ENCODE peak calls at places on chromosomes 5 and 9, in nine cellular contexts. I is NT2/D1, Y is hepatocyte, K is adipocyte, V is psoas muscle, D is lung, N is neural progenitor cell, P is heart left ventricle, H is fibroblast of lung. A is an unnamed sample. For H3K4me1, the result is how much of the 10 kb centered on the place peaks cover.

GRCh38 chr5:885127-885442 is 7.5 kb downstream of the BRD9 start:
- DNase-seq in I (no peak), Y (no peak), K (no peak), V (no peak), D (no peak), N (no peak), P (no peak), H (no peak), A (no peak)

GRCh38 chr5:143126121-143127019 is 277.1 kb downstream of the NR3C1 start:
- DNase-seq in I (no peak), Y (no peak), K (no peak), V (no peak), D (no peak), N (no peak), P (no peak), H (peak), A (no peak)

GRCh38 chr5:180631549-180632392 is 17.6 kb downstream of the FLT4 start:
- DNase-seq in I (no peak), Y (no peak), K (no peak), V (peak), D (no peak), N (peak), P (peak), H (no peak), A (no peak)

GRCh38 chr5:163730206-163730782 is 224.9 kb downstream of the MAT2B start:
- DNase-seq in I (no peak), Y (peak), K (no peak), V (no peak), D (peak), N (no peak), P (no peak), H (no peak), A (no peak)

GRCh38 chr9:21576331-21577189 is 94.4 kb upstream of the IFNE start:
- DNase-seq in I (no peak), Y (peak), K (peak), V (no peak), D (no peak), N (peak), P (no peak), H (peak), A (no peak)

GRCh38 chr9:71604197-71605063 is 163.9 kb downstream of the CEMIP2 start:
- DNase-seq in I (peak), Y (peak), K (peak), V (peak), D (peak), N (peak), P (peak), H (peak), A (peak)

GRCh38 chr5:179055436-179055835 is 4.7 kb upstream of the ZNF354C start:
- DNase-seq in I (no peak), Y (no peak), K (no peak), V (no peak), D (no peak), N (no peak), P (no peak), H (no peak), A (no peak)

GRCh38 chr9:137298983-137299521 is 3.0 kb downstream of the NRARP start:
- DNase-seq in I (no peak), Y (no peak), K (no peak), V (no peak), D (no peak), N (peak), P (no peak), H (no peak), A (no peak)

GRCh38 chr9:129401623-129402340 is 219.1 kb downstream of the C9orf50 start:
- DNase-seq in I (no peak), Y (no peak), K (no peak), V (peak), D (no peak), N (no peak), P (peak), H (peak), A (peak)

GRCh38 chr9:129399301-129399990 is 221.4 kb upstream of the IER5L start:
- DNase-seq in I (no peak), Y (no peak), K (no peak), V (peak), D (no peak), N (no peak), P (no peak), H (no peak), A (no peak)

GRCh38 chr9:129402341-129402739 is 218.6 kb downstream of the C9orf50 start:
- DNase-seq in I (peak), Y (no peak), K (no peak), V (peak), D (no peak), N (peak), P (peak), H (no peak), A (no peak)

GRCh38 chr9:129400001-129400970 is 220.6 kb downstream of the C9orf50 start:
- DNase-seq in I (no peak), Y (no peak), K (no peak), V (peak), D (no peak), N (no peak), P (peak), H (no peak), A (no peak)

GRCh38 chr9:129400971-129401622 is 219.8 kb downstream of the C9orf50 start:
- DNase-seq in I (no peak), Y (no peak), K (no peak), V (peak), D (no peak), N (no peak), P (peak), H (no peak), A (no peak)
- H3K4me1 ChIP-seq in I (under half), Y (under half), K (under half), V (under half), D (under half), N (under half), P (under half), H (under half), A (under half)

DNA sequence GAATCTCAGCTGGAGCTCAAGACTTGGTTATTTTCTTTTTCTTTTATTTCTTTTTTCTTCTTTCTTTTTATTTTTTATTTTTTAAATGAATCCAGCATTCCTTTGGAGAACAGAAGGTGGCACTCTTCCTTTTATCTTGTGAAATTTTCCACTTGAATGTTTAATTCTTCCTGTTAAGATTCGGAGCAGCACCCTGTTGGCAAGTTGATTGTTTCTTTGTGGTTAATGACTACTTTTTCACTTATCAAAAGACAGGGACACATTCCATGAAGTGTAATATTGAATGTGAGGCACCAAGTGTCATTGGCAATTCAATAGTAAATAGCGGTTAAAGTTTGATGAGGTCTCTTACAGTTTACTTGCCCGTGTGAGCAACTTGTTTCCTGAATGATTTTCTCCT is 240.5 kb upstream of the CHD1 start:
- DNase-seq in I (peak), Y (peak), K (peak), V (no peak), D (no peak), N (peak), P (no peak), H (peak), A (no peak)
- H3K4me3 ChIP-seq in I (no peak), Y (no peak), K (no peak), V (no peak), D (no peak), N (no peak), P (no peak), H (no peak), A (no peak)

DNA sequence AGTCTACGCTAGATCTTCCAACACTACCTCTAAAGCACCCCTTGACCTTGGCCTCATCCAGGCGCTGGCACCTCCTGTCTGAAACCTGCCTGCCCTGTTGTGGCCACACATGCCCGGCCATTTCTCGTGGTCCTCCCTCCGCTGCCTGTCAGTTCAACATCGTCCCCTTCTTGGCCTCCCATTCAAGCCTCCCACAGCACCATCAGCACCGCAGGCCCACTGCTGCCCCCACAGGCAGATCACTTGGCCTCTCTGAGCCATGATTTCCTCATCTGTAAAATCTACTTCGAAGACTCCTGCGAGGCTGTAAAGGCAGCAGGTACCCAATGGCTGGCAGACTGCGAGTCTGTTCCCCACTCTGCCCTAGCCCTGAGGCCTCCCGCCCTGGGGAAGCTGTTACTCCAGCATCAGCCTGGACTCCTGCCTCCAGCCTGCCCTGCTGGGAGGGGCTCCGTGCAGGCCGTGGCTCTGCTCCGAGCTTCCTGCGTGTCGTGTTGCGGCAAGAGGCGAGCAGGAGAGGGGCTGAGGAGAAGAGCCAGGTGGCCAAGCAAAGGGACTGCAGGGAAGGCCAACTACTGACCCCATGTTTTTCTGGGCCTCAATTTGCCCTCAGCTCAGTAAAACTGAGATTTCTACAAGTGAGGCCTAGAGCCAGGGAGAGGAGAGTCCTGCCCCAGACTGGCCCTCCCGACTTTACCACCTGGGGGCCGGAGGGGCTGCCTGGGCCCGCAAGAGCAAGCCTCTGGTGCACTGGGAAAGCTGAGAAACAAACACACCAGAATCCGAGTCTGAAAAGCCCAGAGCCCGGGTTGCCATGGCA is 70.5 kb upstream of the LRRTM2 start:
- DNase-seq in I (no peak), Y (peak), K (no peak), V (no peak), D (no peak), N (peak), P (no peak), H (no peak), A (no peak)
- H3K4me1 ChIP-seq in I (under half), Y (under half), K (under half), V (under half), D (under half), N (half or more), P (under half), H (under half), A (under half)

DNA sequence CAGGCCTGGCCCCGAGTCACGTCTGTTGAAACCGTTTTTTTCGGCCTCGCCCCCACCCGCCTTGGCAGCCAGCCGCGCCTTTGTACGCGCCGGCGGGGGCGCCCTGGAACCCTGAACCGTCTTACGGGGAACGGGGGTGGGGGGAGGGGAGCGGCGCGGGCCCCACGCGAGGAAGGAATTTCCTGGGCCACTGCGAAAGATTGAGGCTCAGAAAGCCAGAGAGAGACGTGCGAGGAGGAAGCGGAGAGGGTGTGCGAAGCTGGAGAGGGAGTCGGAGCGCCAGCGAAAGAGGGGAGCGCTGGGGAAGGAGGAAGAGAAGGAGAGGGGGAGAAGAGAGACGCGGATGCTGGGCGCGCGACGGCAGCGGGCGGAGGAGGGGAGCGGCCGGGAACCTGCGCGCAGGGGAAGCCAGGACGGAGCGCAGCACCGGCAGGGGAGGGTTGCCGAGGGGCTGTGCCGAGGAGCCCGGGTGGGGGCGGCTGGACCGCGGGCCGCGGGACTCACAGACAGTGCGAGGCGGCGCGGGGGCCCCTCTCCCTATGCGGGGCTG is 4.6 kb upstream of the PRDM12 start:
- DNase-seq in I (no peak), Y (no peak), K (peak), V (no peak), D (no peak), N (peak), P (no peak), H (no peak), A (no peak)
- H3K4me3 ChIP-seq in I (peak), Y (no peak), K (no peak), V (peak), D (no peak), N (peak), P (peak), H (no peak), A (peak)

DNA sequence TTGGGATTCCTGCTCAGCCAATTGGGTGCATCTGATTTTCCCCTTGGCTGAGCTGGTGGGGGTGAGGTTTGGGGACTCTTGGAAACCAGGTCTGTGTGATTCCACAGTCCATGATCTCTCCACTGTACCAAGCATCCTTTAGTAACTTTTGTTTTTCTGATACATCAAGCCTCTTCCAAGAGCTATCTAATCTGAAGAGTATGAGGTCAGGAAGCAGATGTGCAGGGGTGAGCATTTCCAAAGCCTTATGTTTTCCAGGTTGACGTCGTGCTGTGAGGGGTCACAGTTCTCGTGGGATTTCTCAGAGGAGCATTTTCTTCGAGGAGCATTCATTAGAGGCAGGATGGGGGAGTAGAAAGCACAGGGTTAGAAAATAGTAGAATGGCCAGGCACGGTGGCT is 95.3 kb downstream of the KLF4 start:
- DNase-seq in I (no peak), Y (no peak), K (no peak), V (peak), D (no peak), N (no peak), P (no peak), H (peak), A (peak)
- H3K4me1 ChIP-seq in I (under half), Y (under half), K (under half), V (under half), D (under half), N (under half), P (under half), H (under half), A (under half)

GRCh38 chr5:126515337-126515736 is 79.7 kb downstream of the ALDH7A1 start:
- DNase-seq in I (no peak), Y (no peak), K (no peak), V (no peak), D (no peak), N (no peak), P (no peak), H (no peak), A (no peak)

GRCh38 chr5:126513703-126514102 is 81.3 kb downstream of the ALDH7A1 start:
- DNase-seq in I (no peak), Y (no peak), K (no peak), V (no peak), D (no peak), N (no peak), P (no peak), H (peak), A (no peak)

GRCh38 chr5:126516852-126517251 is 78.2 kb downstream of the ALDH7A1 start:
- DNase-seq in I (no peak), Y (no peak), K (peak), V (no peak), D (no peak), N (no peak), P (no peak), H (no peak), A (no peak)

GRCh38 chr5:126514159-126515141 is 80.6 kb downstream of the ALDH7A1 start:
- DNase-seq in I (no peak), Y (no peak), K (no peak), V (no peak), D (no peak), N (no peak), P (no peak), H (peak), A (no peak)

DNA sequence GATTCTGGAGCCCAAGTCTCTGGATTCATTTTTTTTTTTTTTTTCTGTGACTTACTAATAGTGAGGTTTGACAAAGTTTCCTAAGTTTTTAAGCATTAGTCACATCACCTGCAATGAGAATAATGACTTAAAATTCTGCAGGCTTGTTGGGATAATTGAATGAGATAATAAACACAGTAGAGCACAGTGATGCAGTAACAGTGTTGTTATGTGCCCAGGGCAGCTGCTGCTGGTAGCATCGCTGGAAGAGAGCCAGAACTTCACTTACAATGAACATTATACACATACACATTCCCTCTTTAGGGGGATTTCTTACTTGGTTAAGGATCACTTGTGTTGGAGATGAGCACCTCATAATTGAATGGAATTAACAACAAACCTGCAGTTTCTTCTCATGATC is 78.9 kb downstream of the ALDH7A1 start:
- DNase-seq in I (no peak), Y (peak), K (peak), V (no peak), D (no peak), N (no peak), P (no peak), H (peak), A (no peak)
- H3K4me3 ChIP-seq in I (no peak), Y (no peak), K (no peak), V (no peak), D (no peak), N (no peak), P (no peak), H (no peak), A (no peak)

DNA sequence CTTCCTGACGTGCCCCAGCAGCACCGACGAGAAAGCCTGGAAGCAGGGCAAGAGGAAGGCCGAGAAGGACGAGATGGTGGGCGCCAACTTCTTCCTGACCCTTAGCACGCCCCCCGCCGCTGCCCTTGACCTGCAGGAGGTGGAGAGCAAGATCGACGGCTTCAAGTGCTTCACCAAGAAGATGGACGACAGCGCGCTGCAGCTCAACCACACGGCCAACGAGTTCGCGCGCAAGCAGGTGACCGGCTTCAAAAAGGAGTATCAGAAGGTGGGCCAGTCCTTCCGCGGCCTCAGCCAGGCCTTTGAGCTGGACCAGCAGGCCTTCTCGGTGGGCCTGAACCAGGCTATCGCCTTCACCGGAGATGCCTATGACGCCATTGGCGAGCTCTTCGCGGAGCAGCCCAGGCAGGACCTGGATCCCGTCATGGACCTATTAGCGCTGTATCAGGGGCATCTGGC is 1.6 kb downstream of the SNX18 start:
- DNase-seq in I (no peak), Y (no peak), K (no peak), V (peak), D (no peak), N (no peak), P (peak), H (no peak), A (peak)
- H3K4me1 ChIP-seq in I (under half), Y (under half), K (half or more), V (under half), D (under half), N (under half), P (half or more), H (under half), A (half or more)

DNA sequence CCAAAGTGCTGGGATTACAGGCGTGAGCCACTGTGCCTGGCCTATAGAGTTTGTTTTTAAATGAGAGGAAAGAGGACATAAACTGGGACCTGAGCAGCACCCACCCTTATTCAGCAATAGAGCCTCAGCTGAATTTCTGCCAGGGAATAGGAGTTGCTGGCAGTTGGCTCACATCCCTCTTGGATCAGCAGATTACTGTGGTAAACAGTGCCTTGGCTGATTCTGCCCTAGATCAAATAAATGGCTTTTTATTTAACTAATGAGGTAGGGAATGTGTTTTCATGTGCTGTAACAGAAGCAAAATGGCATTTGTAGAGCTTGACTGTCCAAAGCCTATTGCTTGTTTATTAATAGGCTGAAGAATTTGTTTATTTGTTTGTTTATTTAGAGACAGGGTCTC is 2.1 kb downstream of the ARHGEF37 start:
- DNase-seq in I (no peak), Y (peak), K (peak), V (no peak), D (no peak), N (no peak), P (no peak), H (peak), A (peak)
- H3K4me3 ChIP-seq in I (no peak), Y (no peak), K (no peak), V (peak), D (no peak), N (no peak), P (no peak), H (no peak), A (no peak)

DNA sequence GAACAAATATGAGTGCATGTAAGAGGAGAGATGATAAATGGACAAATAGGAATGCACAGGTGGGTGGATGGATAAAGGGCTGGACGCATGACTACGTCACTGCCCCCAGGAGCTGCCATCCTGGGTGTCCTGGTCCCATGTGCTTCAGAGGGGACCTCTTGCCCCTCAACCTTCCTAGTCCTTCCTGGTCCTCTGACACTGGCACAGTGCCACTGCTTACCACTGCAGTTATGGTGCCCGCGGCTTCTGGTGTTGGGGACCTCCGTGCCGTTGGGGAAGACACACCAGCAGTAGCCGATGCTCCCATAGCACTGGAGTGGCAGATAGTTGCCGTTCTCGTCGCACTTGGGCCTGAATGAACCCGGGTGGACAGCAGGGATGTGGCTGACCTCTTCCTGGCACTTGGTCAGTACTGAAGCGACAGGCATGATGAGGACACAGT is 9.8 kb downstream of the CD74 start:
- DNase-seq in I (no peak), Y (no peak), K (no peak), V (no peak), D (no peak), N (no peak), P (no peak), H (no peak), A (no peak)
- H3K4me1 ChIP-seq in I (under half), Y (under half), K (under half), V (under half), D (under half), N (under half), P (under half), H (under half), A (under half)

A was measured in heart right ventricle.